ENCODE peak calls at places on chromosomes 1 and 21, in four cellular contexts. X, G, A and Y are unnamed samples. For H3K4me1, the result is how much of the 10 kb centered on the place peaks cover.

GRCh38 chr1:41673806-41674205 is 189.3 kb upstream of the EDN2 start:
- DNase-seq in X (no peak), G (no peak), A (no peak), Y (peak)

GRCh38 chr21:35491920-35492678 is 443.0 kb upstream of the RUNX1 start:
- DNase-seq in X (no peak), G (no peak), A (no peak), Y (no peak)

GRCh38 chr1:170776777-170777176 is 112.8 kb downstream of the PRRX1 start:
- DNase-seq in X (no peak), G (no peak), A (no peak), Y (no peak)

GRCh38 chr1:109269212-109269980 is 13.5 kb downstream of the PSRC1 start:
- DNase-seq in X (no peak), G (no peak), A (no peak), Y (no peak)

GRCh38 chr1:212609701-212610574 is 1.4 kb downstream of the ATF3 start:
- DNase-seq in X (no peak), G (no peak), A (peak), Y (no peak)

GRCh38 chr1:53331446-53332187 is 3.7 kb upstream of the LRP8 start:
- DNase-seq in X (no peak), G (no peak), A (no peak), Y (no peak)

GRCh38 chr1:111195002-111195684 is 5.3 kb downstream of the DENND2D start:
- DNase-seq in X (no peak), G (no peak), A (no peak), Y (no peak)

GRCh38 chr1:155983191-155984023 is 5.1 kb upstream of the ARHGEF2 start:
- DNase-seq in X (peak), G (peak), A (peak), Y (peak)

GRCh38 chr1:81650741-81651140 is 150.0 kb upstream of the ADGRL2 start:
- DNase-seq in X (no peak), G (no peak), A (no peak), Y (no peak)

GRCh38 chr1:63214553-63214952 is 107.8 kb upstream of the FOXD3 start:
- DNase-seq in X (no peak), G (no peak), A (no peak), Y (no peak)

GRCh38 chr1:1770102-1770501 is 8.2 kb downstream of the NADK start:
- DNase-seq in X (no peak), G (no peak), A (no peak), Y (no peak)

GRCh38 chr1:24168246-24168645 is 18.8 kb downstream of the IFNLR1 start:
- DNase-seq in X (no peak), G (no peak), A (no peak), Y (no peak)

GRCh38 chr1:232575524-232576040 is 54.4 kb downstream of the SIPA1L2 start:
- DNase-seq in X (no peak), G (no peak), A (peak), Y (no peak)

GRCh38 chr1:112634367-112634766 is 14.7 kb downstream of the CAPZA1 start:
- DNase-seq in X (no peak), G (no peak), A (no peak), Y (no peak)

GRCh38 chr1:223323491-223324484 is 40.2 kb downstream of the SUSD4 start:
- DNase-seq in X (no peak), G (no peak), A (no peak), Y (no peak)

GRCh38 chr1:223316082-223316481 is 47.9 kb downstream of the SUSD4 start:
- DNase-seq in X (no peak), G (no peak), A (no peak), Y (no peak)

GRCh38 chr1:223320959-223321358 is 43.0 kb downstream of the SUSD4 start:
- DNase-seq in X (no peak), G (no peak), A (no peak), Y (no peak)

GRCh38 chr1:223319373-223319772 is 44.6 kb downstream of the SUSD4 start:
- DNase-seq in X (no peak), G (no peak), A (no peak), Y (no peak)

DNA sequence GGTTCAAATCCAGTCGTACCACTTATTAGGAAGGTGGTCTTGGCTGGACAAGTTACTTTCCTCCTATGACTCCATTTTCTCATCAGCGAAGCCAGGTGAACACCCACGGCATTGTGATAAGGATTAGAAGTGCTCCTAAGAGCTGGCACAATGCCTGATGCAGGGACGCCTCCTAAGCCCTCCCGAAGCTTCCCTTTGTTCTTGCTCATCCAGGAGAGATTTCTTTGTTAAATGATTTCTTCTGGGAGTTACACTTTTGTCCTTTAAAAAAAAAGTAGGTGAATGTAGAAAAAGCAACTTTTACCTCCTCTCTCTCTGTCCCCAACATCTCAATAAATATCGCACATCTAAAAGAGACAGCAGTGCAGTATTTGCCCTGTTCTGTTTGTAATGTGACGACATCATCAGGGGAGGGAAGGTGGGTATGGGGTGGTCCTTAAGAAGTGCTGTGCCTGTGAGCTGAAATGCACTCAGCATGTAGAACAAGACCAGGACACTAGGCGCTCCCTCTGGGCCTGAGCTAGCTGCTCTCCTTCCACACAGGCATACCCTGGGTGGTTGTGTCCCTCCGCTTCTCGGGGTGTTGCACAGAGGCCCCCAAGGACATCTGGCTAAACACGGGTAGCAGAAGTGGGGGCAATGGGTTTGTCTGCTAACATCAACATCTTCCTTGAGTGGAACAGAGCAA is 43.9 kb downstream of the SUSD4 start:
- DNase-seq in X (no peak), G (peak), A (no peak), Y (no peak)
- TF ChIP-seq EZH2phosphoT487 in X (no peak), G (no peak), A (no peak), Y (no peak)

DNA sequence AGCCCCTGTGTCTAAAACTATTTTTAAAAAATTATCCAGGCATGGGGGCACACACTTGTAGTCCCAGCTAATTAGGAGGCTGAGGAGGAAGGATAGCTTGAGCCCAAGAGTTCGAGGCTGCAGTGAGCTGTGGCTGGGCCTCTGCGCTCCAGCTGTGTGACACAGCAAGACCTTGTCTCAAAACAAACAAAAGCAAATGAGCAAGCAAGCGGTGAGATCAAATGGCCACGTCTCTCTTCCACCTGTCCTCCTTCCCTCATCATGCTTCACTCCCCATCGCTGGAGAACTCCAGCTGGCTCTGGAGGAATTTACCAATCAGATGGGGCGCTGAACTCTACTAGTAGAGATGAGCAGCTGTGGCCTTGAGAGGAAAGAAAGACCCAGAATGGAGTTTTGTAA is 14.0 kb upstream of the REN start:
- DNase-seq in X (no peak), G (no peak), A (no peak), Y (no peak)
- H3K4me1 ChIP-seq in X (under half), G (under half), A (under half), Y (under half)

DNA sequence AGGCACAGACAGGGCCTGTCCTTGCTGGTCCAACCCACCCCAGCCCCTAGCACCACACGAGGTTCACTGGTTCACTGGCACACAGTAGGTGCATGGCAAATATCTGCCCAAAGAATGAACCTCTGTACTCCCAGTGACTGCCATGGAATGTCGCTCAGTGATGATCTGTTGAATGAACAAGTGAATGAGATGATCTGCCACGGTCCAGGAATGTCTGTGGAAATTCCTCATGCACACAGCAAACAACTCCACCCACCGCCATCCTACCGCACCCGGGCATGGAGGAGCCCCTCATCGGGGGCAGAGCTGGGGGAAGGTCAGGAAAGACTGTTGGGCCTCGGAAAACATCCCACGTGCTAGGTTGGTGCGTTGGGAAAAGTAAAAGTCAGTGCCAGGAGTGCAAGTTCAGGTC is 1.7 kb downstream of the HSPG2 start:
- DNase-seq in X (no peak), G (no peak), A (peak), Y (no peak)
- H3K4me3 ChIP-seq in X (no peak), G (peak), A (peak), Y (no peak)

GRCh38 chr1:59816318-59816878 is 1.6 kb downstream of the HOOK1 start:
- DNase-seq in X (no peak), G (no peak), A (no peak), Y (no peak)

GRCh38 chr1:59819566-59820438 is 5.1 kb downstream of the HOOK1 start:
- DNase-seq in X (no peak), G (no peak), A (no peak), Y (no peak)

GRCh38 chr1:59814901-59815825 is at the start of gene HOOK1:
- DNase-seq in X (peak), G (peak), A (peak), Y (no peak)

GRCh38 chr1:59815892-59816291 is 1.1 kb downstream of the HOOK1 start:
- DNase-seq in X (peak), G (no peak), A (peak), Y (no peak)

DNA sequence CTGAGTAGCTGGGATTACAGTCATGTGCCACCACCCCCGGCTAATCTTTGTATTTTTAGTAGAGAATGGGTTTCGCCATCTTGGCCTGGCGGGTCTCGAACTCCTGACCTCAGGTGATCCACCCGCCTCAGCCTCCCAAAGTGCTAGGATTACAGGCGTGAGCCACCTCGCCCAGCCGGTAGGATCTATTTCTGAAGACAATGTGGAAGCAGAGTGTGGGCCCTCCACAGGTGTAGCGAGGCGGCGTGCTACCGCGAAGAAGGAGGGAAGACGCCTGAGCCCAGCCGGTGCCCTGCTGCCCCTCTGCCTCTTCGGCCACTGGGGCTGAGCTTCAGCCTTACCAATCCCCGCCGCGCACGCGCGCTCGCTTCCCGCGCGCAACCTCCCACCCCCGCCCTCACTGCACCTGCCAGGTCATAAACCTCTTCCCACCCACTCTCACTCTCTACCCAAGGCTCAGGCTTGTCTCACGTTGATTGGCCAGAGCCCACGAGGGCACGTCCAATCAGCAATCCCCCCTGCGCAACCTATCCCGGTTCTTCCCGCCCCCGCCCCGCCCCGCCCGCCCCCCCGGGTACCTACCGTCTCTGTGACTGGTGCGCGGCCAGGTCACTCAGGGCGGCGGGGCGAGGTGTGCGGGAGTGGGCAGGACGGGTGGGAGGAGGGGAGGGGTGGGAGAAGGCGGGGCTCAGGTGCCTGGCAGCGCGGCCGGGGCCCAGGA is 409 bp upstream of the HOOK1 start:
- DNase-seq in X (peak), G (peak), A (peak), Y (no peak)
- TF ChIP-seq EZH2phosphoT487 in X (no peak), G (no peak), A (no peak), Y (no peak)

GRCh38 chr1:10730985-10731384 is 65.5 kb downstream of the CASZ1 start:
- DNase-seq in X (peak), G (no peak), A (peak), Y (no peak)

GRCh38 chr1:10727703-10728348 is 68.6 kb downstream of the CASZ1 start:
- DNase-seq in X (no peak), G (no peak), A (no peak), Y (no peak)

GRCh38 chr1:10726355-10726754 is 70.1 kb downstream of the CASZ1 start:
- DNase-seq in X (no peak), G (no peak), A (peak), Y (no peak)

GRCh38 chr1:10724948-10725852 is 71.2 kb downstream of the CASZ1 start:
- DNase-seq in X (peak), G (no peak), A (peak), Y (no peak)

DNA sequence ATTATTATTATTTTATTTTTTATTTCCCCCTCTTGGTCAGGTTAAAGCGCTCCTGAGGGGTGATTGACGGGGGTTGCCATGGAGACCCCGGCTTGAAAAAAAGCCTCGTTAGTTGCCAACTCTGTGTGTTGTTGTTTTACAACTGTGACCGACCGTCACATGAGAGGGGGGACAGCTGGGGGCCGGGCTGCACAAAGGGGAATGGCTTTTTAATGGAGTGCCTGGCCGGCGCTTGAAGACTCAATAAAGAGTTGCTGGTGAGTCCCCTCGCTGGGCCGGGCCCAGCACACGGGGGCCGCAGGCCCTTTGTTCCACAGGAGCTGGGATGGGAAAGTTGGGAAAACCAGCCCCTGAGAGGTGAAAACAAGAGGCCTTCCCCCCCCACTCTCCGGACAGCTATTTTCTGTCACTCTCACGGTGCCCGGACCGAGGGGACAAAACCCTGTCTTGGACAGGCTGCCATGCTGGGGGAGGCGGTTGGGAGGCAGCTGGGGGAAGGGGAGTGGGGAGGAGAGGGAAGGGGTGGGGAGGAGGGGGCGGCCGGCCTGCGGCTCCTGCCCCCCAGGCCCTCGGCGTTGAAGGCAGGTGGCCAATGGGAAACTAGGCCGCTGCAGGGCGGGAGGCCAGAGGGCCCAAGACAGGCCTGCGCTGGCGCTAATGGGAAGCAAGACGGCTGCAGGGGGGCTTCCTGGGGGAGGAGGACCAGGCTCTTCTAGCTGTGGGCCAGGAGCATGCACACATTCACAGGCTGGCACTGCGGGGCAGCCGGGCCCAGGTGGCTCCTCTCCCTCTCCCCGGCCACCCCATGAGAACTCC is 67.6 kb downstream of the CASZ1 start:
- DNase-seq in X (no peak), G (peak), A (no peak), Y (no peak)
- H3K4me1 ChIP-seq in X (under half), G (half or more), A (under half), Y (under half)

DNA sequence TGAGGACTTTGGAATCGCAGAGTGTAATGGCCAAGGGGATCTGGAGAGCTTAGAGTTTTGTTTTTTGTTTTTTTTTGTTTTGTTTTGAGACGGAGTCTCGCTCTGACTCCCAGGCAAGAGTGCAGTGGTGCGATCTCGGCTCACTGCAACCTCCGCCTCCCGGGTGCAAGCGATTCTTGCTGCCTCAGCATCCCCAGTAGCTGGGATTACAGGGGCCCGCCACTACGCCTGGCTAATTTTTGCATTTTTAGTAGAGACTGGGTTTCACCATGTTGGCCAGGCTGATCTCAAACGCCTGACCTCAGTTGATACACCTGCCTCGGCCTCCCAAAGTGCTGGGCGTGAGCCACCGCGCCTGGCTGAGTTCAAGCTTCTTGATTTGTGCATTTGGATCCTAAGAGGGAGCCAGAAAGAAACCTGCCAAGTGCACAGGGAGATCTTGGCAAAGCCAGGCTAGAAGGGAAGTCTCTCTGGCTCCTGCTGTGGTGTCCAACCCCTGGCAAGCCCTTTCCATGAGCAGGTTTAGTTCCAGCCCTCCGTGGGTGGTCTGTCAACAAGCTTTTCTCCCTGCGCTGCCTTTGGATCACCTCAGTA is 852 bp downstream of the FAAH start:
- DNase-seq in X (no peak), G (peak), A (no peak), Y (no peak)
- H3K4me3 ChIP-seq in X (peak), G (peak), A (no peak), Y (peak)

DNA sequence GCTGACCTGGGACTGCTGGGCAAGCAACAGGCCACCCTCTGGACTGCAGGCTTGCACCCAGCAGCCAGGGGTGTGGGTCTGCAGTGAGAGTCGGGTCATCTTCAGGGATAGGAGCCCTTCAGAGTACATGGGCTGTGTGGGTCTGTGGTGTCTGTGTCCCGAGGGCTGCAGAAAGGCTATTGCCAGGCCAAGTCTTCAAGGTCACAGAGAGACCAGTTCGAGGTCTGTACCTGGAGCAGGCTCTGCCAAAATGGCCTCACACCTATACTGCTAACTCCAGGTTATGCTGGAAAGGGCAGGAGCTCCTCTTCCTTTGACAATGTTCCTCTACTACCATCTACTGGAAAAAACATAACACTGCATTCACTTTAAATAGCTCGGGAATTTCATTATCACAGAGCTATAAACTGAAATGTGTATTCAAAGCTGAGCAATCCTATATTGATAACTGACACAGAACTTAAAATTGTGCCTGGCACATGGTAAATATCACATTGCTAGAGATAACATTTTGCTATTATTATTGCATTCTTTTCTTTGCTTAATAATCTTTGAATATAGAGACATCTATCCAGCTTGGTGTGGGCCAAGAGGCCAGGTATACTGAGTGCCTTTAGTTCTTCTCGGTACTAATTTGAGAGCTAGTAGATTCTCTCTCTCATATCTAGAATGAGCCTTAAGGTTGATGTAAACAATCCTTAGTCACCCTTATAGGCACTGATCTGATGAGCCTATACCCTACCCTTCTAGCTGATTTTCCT is 6.9 kb upstream of the DNAH14 start:
- DNase-seq in X (peak), G (peak), A (peak), Y (peak)
- TF ChIP-seq EZH2phosphoT487 in X (no peak), G (no peak), A (no peak), Y (no peak)

GRCh38 chr1:183810172-183810571 is 5.3 kb downstream of the RGL1 start:
- DNase-seq in X (no peak), G (no peak), A (no peak), Y (no peak)

GRCh38 chr1:183808296-183809027 is 3.5 kb downstream of the RGL1 start:
- DNase-seq in X (no peak), G (peak), A (no peak), Y (no peak)

GRCh38 chr1:183810756-183811155 is 5.8 kb downstream of the RGL1 start:
- DNase-seq in X (no peak), G (no peak), A (peak), Y (no peak)

GRCh38 chr1:183812686-183813569 is 8.0 kb downstream of the RGL1 start:
- DNase-seq in X (peak), G (peak), A (no peak), Y (no peak)

DNA sequence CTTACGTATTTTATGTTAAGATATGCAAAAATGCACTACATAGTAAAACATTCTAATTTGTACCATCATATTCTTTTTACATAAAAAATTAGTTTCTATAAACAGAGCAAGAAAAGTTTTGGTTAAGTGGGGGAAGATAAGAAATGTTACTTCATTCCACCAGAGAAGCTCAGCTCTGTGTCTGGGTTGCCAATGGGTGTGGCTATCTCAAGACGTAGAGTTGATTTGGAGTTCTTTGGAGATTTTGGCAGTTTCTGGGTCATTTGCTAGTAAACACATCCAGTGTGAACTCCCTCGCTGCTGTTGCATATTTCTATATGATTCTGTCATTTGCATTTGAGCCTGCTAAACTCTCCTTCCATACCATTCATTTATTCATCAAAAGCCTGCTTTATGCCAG is 7.2 kb downstream of the RGL1 start:
- DNase-seq in X (no peak), G (no peak), A (no peak), Y (no peak)
- H3K4me1 ChIP-seq in X (under half), G (half or more), A (under half), Y (under half)